ENCODE peak calls at places on chromosomes 4 and X, in seven cellular contexts. L is SW480, U is NCI-H1694, N is adipocyte, C is A172, D is HCEC 1CT, H is ELR. P is an unnamed sample.

GRCh38 chrX:46561931-46562721 is 11.4 kb upstream of the CHST7 start:
- DNase-seq in L (no peak), D (no peak), C (no peak), U (no peak), N (no peak), H (no peak), P (no peak)

GRCh38 chrX:16573781-16574180 is 76.2 kb upstream of the S100G start:
- DNase-seq in H (peak), C (peak), D (peak), U (no peak), L (no peak), N (peak), P (no peak)

GRCh38 chr4:77854431-77855111 is 8.1 kb upstream of the MRPL1 start:
- DNase-seq in H (no peak), U (no peak), L (no peak), C (no peak), N (no peak), D (no peak), P (no peak)

GRCh38 chr4:78687818-78688217 is 88.3 kb upstream of the BMP2K start:
- DNase-seq in H (no peak), N (no peak), D (no peak), U (no peak), L (no peak), C (no peak), P (no peak)

GRCh38 chr4:86972997-86973396 is 38.2 kb downstream of the AFF1 start:
- DNase-seq in D (no peak), L (no peak), N (no peak), H (no peak), C (no peak), U (no peak), P (no peak)

GRCh38 chr4:100108869-100109268 is 81.4 kb downstream of the DDIT4L start:
- DNase-seq in D (no peak), U (no peak), N (no peak), L (no peak), C (no peak), H (no peak), P (no peak)

GRCh38 chr4:189124149-189124758 is 816.4 kb upstream of the FRG1 start:
- DNase-seq in N (peak), L (peak), C (peak), D (peak), U (no peak), H (peak), P (peak)

GRCh38 chrX:93319604-93320003 is 353.8 kb downstream of the NAP1L3 start:
- DNase-seq in C (no peak), H (no peak), U (no peak), L (no peak), N (no peak), D (no peak), P (no peak)

GRCh38 chrX:19513383-19513782 is 1.9 kb downstream of the MAP3K15 start:
- DNase-seq in L (peak), U (peak), N (no peak), H (no peak), D (no peak), C (no peak), P (no peak)

GRCh38 chr4:8191136-8191747 is 7.8 kb upstream of the SH3TC1 start:
- DNase-seq in N (no peak), D (peak), C (peak), H (peak), U (no peak), L (peak), P (peak)

GRCh38 chrX:69705818-69706217 is 89.9 kb downstream of the EDA start:
- DNase-seq in D (no peak), C (no peak), H (no peak), N (no peak), U (no peak), L (no peak), P (no peak)

GRCh38 chr4:140426610-140427103 is 791 bp downstream of the CLGN start:
- DNase-seq in L (no peak), D (no peak), C (no peak), U (peak), N (no peak), H (no peak), P (no peak)

GRCh38 chrX:133859860-133860259 is 125.5 kb downstream of the GPC3 start:
- DNase-seq in N (peak), C (no peak), D (no peak), U (peak), H (no peak), L (no peak), P (no peak)

GRCh38 chrX:150581093-150581775 is 12.8 kb downstream of the MTM1 start:
- DNase-seq in N (peak), C (peak), L (peak), D (peak), H (peak), U (no peak), P (peak)

GRCh38 chrX:3651272-3651671 is 62.2 kb downstream of the PRKX start:
- DNase-seq in N (peak), C (peak), D (peak), H (peak), U (no peak), L (peak), P (peak)

GRCh38 chrX:43655151-43655676 is 885 bp upstream of the MAOA start:
- DNase-seq in L (peak), D (peak), H (peak), C (peak), N (peak), U (no peak), P (peak)

GRCh38 chr4:164856396-164856795 is 20.6 kb upstream of the APELA start:
- DNase-seq in U (no peak), D (no peak), H (no peak), L (no peak), C (peak), N (peak), P (no peak)

GRCh38 chr4:52051213-52051614 is at the start of gene SPATA18:
- DNase-seq in U (no peak), C (no peak), L (no peak), H (no peak), N (peak), D (no peak), P (no peak)

GRCh38 chr4:151801547-151802516 is 41.0 kb upstream of the GATB start:
- DNase-seq in C (peak), N (peak), D (peak), L (peak), U (no peak), H (peak), P (peak)

GRCh38 chr4:122156819-122157218 is 4.7 kb downstream of the BLTP1 start:
- DNase-seq in L (no peak), D (no peak), N (no peak), U (no peak), H (no peak), C (no peak), P (no peak)

GRCh38 chr4:30667919-30668318 is 52.2 kb upstream of the PCDH7 start:
- DNase-seq in C (no peak), N (no peak), H (no peak), D (no peak), L (no peak), U (no peak), P (no peak)

GRCh38 chr4:95528388-95528787 is 20.4 kb downstream of the UNC5C start:
- DNase-seq in U (no peak), L (no peak), N (peak), D (no peak), H (no peak), C (no peak), P (no peak)

GRCh38 chrX:32137525-32137924 is 1065.7 kb upstream of the FTHL17 start:
- DNase-seq in D (no peak), H (no peak), C (peak), U (no peak), L (no peak), N (peak), P (peak)

GRCh38 chr4:139153411-139154133 is 23.4 kb downstream of the ELF2 start:
- DNase-seq in C (no peak), U (no peak), H (peak), N (peak), L (no peak), D (no peak), P (no peak)

GRCh38 chr4:148245015-148245414 is 197.2 kb downstream of the NR3C2 start:
- DNase-seq in L (no peak), H (no peak), U (no peak), N (no peak), C (no peak), D (no peak), P (no peak)

GRCh38 chr4:21879187-21879586 is 69.4 kb downstream of the KCNIP4 start:
- DNase-seq in U (no peak), H (peak), C (peak), L (no peak), N (no peak), D (peak), P (peak)

GRCh38 chr4:12692815-12693214 is 791.3 kb downstream of the RAB28 start:
- DNase-seq in N (peak), L (no peak), U (no peak), H (no peak), C (no peak), D (no peak), P (peak)

GRCh38 chr4:2814627-2815026 is 21.7 kb downstream of the SH3BP2 start:
- DNase-seq in C (no peak), D (no peak), N (no peak), L (no peak), H (no peak), U (no peak), P (no peak)

GRCh38 chr4:76738081-76738931 is 159.6 kb downstream of the SOWAHB start:
- DNase-seq in H (peak), L (no peak), N (peak), D (peak), U (no peak), C (peak), P (peak)

GRCh38 chrX:154373340-154374306 is 811 bp downstream of the FLNA start:
- DNase-seq in N (peak), D (peak), H (peak), L (peak), U (peak), C (peak), P (peak)

GRCh38 chr4:126869967-126870366 is 762.8 kb upstream of the INTU start:
- DNase-seq in U (no peak), D (no peak), L (no peak), N (no peak), C (no peak), H (peak), P (no peak)

GRCh38 chr4:138650917-138651564 is 364.5 kb upstream of the NOCT start:
- DNase-seq in H (peak), N (peak), L (peak), C (peak), D (peak), U (no peak), P (no peak)

P was measured in RKO.